ENCODE peak calls at places on chromosomes 4 and X, in eight cellular contexts. J, U, B, W, Z, Q, M and Y are unnamed samples.

GRCh38 chr4:153618831-153619230 is 65.2 kb upstream of the TLR2 start:
- DNase-seq in J (no peak), U (no peak), B (no peak), W (no peak), Z (peak; percentile 10), Q (no peak), M (no peak), Y (no peak)

GRCh38 chrX:40945366-40945713 is 139.9 kb upstream of the USP9X start:
- DNase-seq in J (peak; percentile 57), U (peak; percentile 80), B (no peak), W (peak; percentile 72), Z (no peak), Q (no peak), M (no peak), Y (no peak)

GRCh38 chr4:4439782-4440181 is 52.9 kb downstream of the NSG1 start:
- DNase-seq in J (no peak), U (no peak), B (no peak), W (no peak), Z (no peak), Q (no peak), M (no peak), Y (no peak)

GRCh38 chr4:2799444-2799911 is 6.6 kb downstream of the SH3BP2 start:
- DNase-seq in J (no peak), U (no peak), B (no peak), W (peak; percentile 52), Z (no peak), Q (no peak), M (no peak), Y (peak; percentile 59)

GRCh38 chr4:139951051-139951450 is 202.9 kb downstream of the MAML3 start:
- DNase-seq in J (no peak), U (peak; percentile 11), B (no peak), W (peak; percentile 85), Z (no peak), Q (no peak), M (no peak), Y (no peak)

GRCh38 chr4:134812611-134813010 is 611.0 kb upstream of the PABPC4L start:
- DNase-seq in J (no peak), U (no peak), B (no peak), W (no peak), Z (no peak), Q (no peak), M (no peak), Y (no peak)

GRCh38 chr4:42397256-42397634 is at the start of gene SHISA3:
- DNase-seq in J (no peak), U (peak; percentile 52), B (peak; percentile 19), W (peak; percentile 30), Z (no peak), Q (peak; percentile 65), M (no peak), Y (no peak)

GRCh38 chr4:120691536-120691935 is 231.0 kb downstream of the PRDM5 start:
- DNase-seq in J (no peak), U (peak; percentile 50), B (no peak), W (no peak), Z (no peak), Q (no peak), M (no peak), Y (no peak)

GRCh38 chr4:126475730-126476129 is 1157.0 kb upstream of the INTU start:
- DNase-seq in J (no peak), U (no peak), B (no peak), W (no peak), Z (no peak), Q (no peak), M (no peak), Y (no peak)

GRCh38 chrX:35773958-35774564 is 24.1 kb upstream of the MAGEB16 start:
- DNase-seq in J (no peak), U (no peak), B (no peak), W (no peak), Z (no peak), Q (no peak), M (no peak), Y (no peak)

GRCh38 chrX:155070663-155070974 is 317 bp downstream of the CMC4 start:
- DNase-seq in J (no peak), U (no peak), B (no peak), W (no peak), Z (peak; percentile 3), Q (no peak), M (no peak), Y (no peak)

GRCh38 chr4:109016200-109016599 is 253.3 kb upstream of the ETNPPL start:
- DNase-seq in J (no peak), U (no peak), B (no peak), W (no peak), Z (no peak), Q (no peak), M (no peak), Y (no peak)

GRCh38 chr4:25884040-25884788 is 21.4 kb upstream of the SEL1L3 start:
- DNase-seq in J (no peak), U (peak; percentile 68), B (no peak), W (peak; percentile 76), Z (peak; percentile 22), Q (no peak), M (no peak), Y (no peak)

GRCh38 chr4:17029964-17030363 is 131.5 kb upstream of the LDB2 start:
- DNase-seq in J (no peak), U (no peak), B (no peak), W (no peak), Z (no peak), Q (no peak), M (no peak), Y (no peak)

GRCh38 chrX:12245650-12246645 is 107.7 kb downstream of the FRMPD4 start:
- DNase-seq in J (no peak), U (peak; percentile 49), B (no peak), W (peak; percentile 0), Z (peak; percentile 66), Q (no peak), M (no peak), Y (no peak)

GRCh38 chrX:50952406-50952805 is 41.9 kb downstream of the BMP15 start:
- DNase-seq in J (no peak), U (no peak), B (no peak), W (no peak), Z (no peak), Q (no peak), M (no peak), Y (no peak)

GRCh38 chrX:42131856-42132255 is 208.5 kb upstream of the CASK start:
- DNase-seq in J (peak; percentile 5), U (peak; percentile 7), B (no peak), W (no peak), Z (no peak), Q (no peak), M (no peak), Y (no peak)

GRCh38 chr4:152784490-152785195 is 4.9 kb downstream of the ARFIP1 start:
- DNase-seq in J (no peak), U (peak; percentile 54), B (no peak), W (peak; percentile 31), Z (peak; percentile 68), Q (no peak), M (no peak), Y (no peak)

GRCh38 chrX:17369294-17369693 is 5.7 kb upstream of the NHS start:
- DNase-seq in J (no peak), U (no peak), B (no peak), W (peak; percentile 26), Z (no peak), Q (no peak), M (no peak), Y (no peak)

GRCh38 chr4:124938836-124939235 is 226.3 kb upstream of the ANKRD50 start:
- DNase-seq in J (no peak), U (no peak), B (no peak), W (no peak), Z (no peak), Q (no peak), M (no peak), Y (no peak)

GRCh38 chr4:89800527-89801103 is 36.3 kb downstream of the SNCA start:
- DNase-seq in J (peak; percentile 6), U (peak; percentile 80), B (no peak), W (no peak), Z (no peak), Q (no peak), M (no peak), Y (no peak)

GRCh38 chr4:127632420-127633403 is at the start of gene INTU:
- DNase-seq in J (peak; percentile 98), U (peak; percentile 97), B (no peak), W (peak; percentile 91), Z (peak; percentile 89), Q (peak; percentile 93), M (peak; percentile 80), Y (peak; percentile 96)

GRCh38 chrX:24117288-24117687 is 32.2 kb upstream of the ZFX start:
- DNase-seq in J (peak; percentile 7), U (peak; percentile 64), B (no peak), W (no peak), Z (peak; percentile 68), Q (no peak), M (no peak), Y (no peak)

GRCh38 chr4:78936989-78937388 is 2.2 kb downstream of the PAQR3 start:
- DNase-seq in J (no peak), U (no peak), B (no peak), W (no peak), Z (no peak), Q (no peak), M (no peak), Y (no peak)

GRCh38 chrX:9285342-9285771 is 179.5 kb upstream of the TBL1X start:
- DNase-seq in J (no peak), U (no peak), B (no peak), W (no peak), Z (no peak), Q (no peak), M (no peak), Y (no peak)